ENCODE peak calls at places on chromosomes 1 and 21, in nine cellular contexts. A, V, F, D, Q, R, T, N and Z are unnamed samples.

GRCh38 chr1:172323666-172324065 is 96.8 kb upstream of the C1orf105 start:
- DNase-seq in A (no peak), V (no peak), F (no peak), D (no peak), Q (no peak), R (no peak), T (no peak), N (no peak), Z (no peak)

GRCh38 chr1:228487336-228488106 is at the start of gene RNF187:
- DNase-seq in A (no peak), V (peak), F (no peak), D (no peak), Q (peak), R (no peak), T (no peak), N (no peak), Z (no peak)

GRCh38 chr1:32896451-32896850 is 4.7 kb downstream of the TMEM54 start:
- DNase-seq in A (no peak), V (no peak), F (no peak), D (no peak), Q (no peak), R (no peak), T (no peak), N (no peak), Z (no peak)

GRCh38 chr21:44426663-44427191 is 28.6 kb upstream of the LRRC3 start:
- DNase-seq in A (no peak), V (peak), F (no peak), D (no peak), Q (no peak), R (no peak), T (no peak), N (no peak), Z (no peak)

GRCh38 chr1:3607703-3608065 is 3.6 kb downstream of the MEGF6 start:
- DNase-seq in A (no peak), V (peak), F (no peak), D (no peak), Q (no peak), R (no peak), T (no peak), N (no peak), Z (no peak)

GRCh38 chr1:1435094-1435903 is at the start of gene VWA1:
- DNase-seq in A (no peak), V (peak), F (no peak), D (peak), Q (peak), R (no peak), T (no peak), N (no peak), Z (peak)

GRCh38 chr21:42592156-42592820 is 61.1 kb upstream of the PDE9A start:
- DNase-seq in A (no peak), V (no peak), F (no peak), D (no peak), Q (no peak), R (no peak), T (no peak), N (no peak), Z (no peak)

GRCh38 chr1:70205076-70205436 is 323 bp downstream of the LRRC40 start:
- DNase-seq in A (no peak), V (no peak), F (no peak), D (no peak), Q (no peak), R (no peak), T (no peak), N (no peak), Z (no peak)

GRCh38 chr1:23452011-23452411 is 27.5 kb upstream of the TCEA3 start:
- DNase-seq in A (no peak), V (no peak), F (peak), D (no peak), Q (peak), R (no peak), T (no peak), N (no peak), Z (peak)

GRCh38 chr1:238052496-238053266 is 162.0 kb upstream of the ZP4 start:
- DNase-seq in A (no peak), V (no peak), F (no peak), D (peak), Q (no peak), R (no peak), T (no peak), N (no peak), Z (no peak)

GRCh38 chr1:240608707-240609106 is 3.2 kb downstream of the GREM2 start:
- DNase-seq in A (no peak), V (no peak), F (no peak), D (no peak), Q (no peak), R (no peak), T (no peak), N (peak), Z (peak)

GRCh38 chr1:24205701-24206464 is 18.8 kb upstream of the IFNLR1 start:
- DNase-seq in A (no peak), V (no peak), F (no peak), D (no peak), Q (no peak), R (no peak), T (no peak), N (no peak), Z (no peak)

GRCh38 chr1:11080931-11081330 is 18.7 kb downstream of the EXOSC10 start:
- DNase-seq in A (no peak), V (no peak), F (no peak), D (no peak), Q (peak), R (no peak), T (no peak), N (no peak), Z (no peak)

GRCh38 chr1:160653620-160654016 is 6.8 kb upstream of the SLAMF1 start:
- DNase-seq in A (no peak), V (no peak), F (no peak), D (no peak), Q (no peak), R (no peak), T (no peak), N (no peak), Z (no peak)

GRCh38 chr1:59079434-59080135 is 217.3 kb upstream of the FGGY start:
- DNase-seq in A (no peak), V (no peak), F (no peak), D (peak), Q (no peak), R (no peak), T (no peak), N (no peak), Z (no peak)

GRCh38 chr1:208031316-208031931 is 120.5 kb upstream of the CD34 start:
- DNase-seq in A (no peak), V (no peak), F (no peak), D (no peak), Q (no peak), R (no peak), T (no peak), N (peak), Z (no peak)